ENCODE peak calls at places on chromosomes 5 and 9, in seven cellular contexts. D is esophagus muscularis mucosa, L is suprapubic skin, X is HepG2, K is endothelial cell of umbilical vein, S is transverse colon, N is HL-60. O is an unnamed sample.
A peak's percentile ranks its signal among the peaks of the same experiment; 100 is the strongest.

GRCh38 chr9:128213746-128214497 is 10.7 kb downstream of the DNM1 start:
- DNase-seq in D (no peak), L (no peak), X (no peak), K (no peak), S (no peak), N (no peak), O (no peak)

GRCh38 chr5:107254902-107255234 is 415.9 kb downstream of the EFNA5 start:
- DNase-seq in D (no peak), L (no peak), X (no peak), K (no peak), S (no peak), N (no peak), O (no peak)

GRCh38 chr5:27266184-27266583 is 227.8 kb upstream of the CDH9 start:
- DNase-seq in D (no peak), L (no peak), X (no peak), K (no peak), S (no peak), N (no peak), O (no peak)

GRCh38 chr5:171318026-171318425 is 9.0 kb downstream of the TLX3 start:
- DNase-seq in D (no peak), L (no peak), X (no peak), K (no peak), S (no peak), N (no peak), O (no peak)

GRCh38 chr9:122718038-122718437 is 5.8 kb upstream of the OR1L4 start:
- DNase-seq in D (no peak), L (no peak), X (no peak), K (no peak), S (no peak), N (no peak), O (no peak)

GRCh38 chr5:125874057-125874456 is 549.2 kb upstream of the GRAMD2B start:
- DNase-seq in D (no peak), L (no peak), X (no peak), K (peak; percentile 31), S (no peak), N (no peak), O (no peak)

GRCh38 chr9:100999914-101000540 is 28.5 kb upstream of the PLPPR1 start:
- DNase-seq in D (no peak), L (no peak), X (no peak), K (no peak), S (no peak), N (no peak), O (no peak)

GRCh38 chr9:7104625-7105024 is 346.9 kb downstream of the KDM4C start:
- DNase-seq in D (no peak), L (no peak), X (no peak), K (no peak), S (no peak), N (no peak), O (no peak)

GRCh38 chr5:66171349-66172344 is 27.5 kb downstream of the SREK1 start:
- DNase-seq in D (no peak), L (no peak), X (peak; percentile 32), K (peak; percentile 59), S (peak; percentile 11), N (peak; percentile 2), O (no peak)

GRCh38 chr5:4802044-4802443 is 338.1 kb upstream of the ADAMTS16 start:
- DNase-seq in D (no peak), L (no peak), X (no peak), K (no peak), S (no peak), N (no peak), O (no peak)

GRCh38 chr9:93139365-93140182 is 5.5 kb upstream of the NINJ1 start:
- DNase-seq in D (no peak), L (peak; percentile 75), X (no peak), K (no peak), S (no peak), N (no peak), O (no peak)

GRCh38 chr5:395156-395920 is 47.6 kb upstream of the EXOC3 start:
- DNase-seq in D (peak; percentile 75), L (peak; percentile 76), X (no peak), K (peak; percentile 73), S (no peak), N (no peak), O (peak; percentile 92)

GRCh38 chr9:18208166-18209059 is 265.5 kb upstream of the ADAMTSL1 start:
- DNase-seq in D (no peak), L (no peak), X (peak; percentile 59), K (peak; percentile 52), S (peak; percentile 81), N (peak; percentile 6), O (no peak)

GRCh38 chr9:107684224-107684623 is 194.7 kb upstream of the KLF4 start:
- DNase-seq in D (no peak), L (no peak), X (no peak), K (no peak), S (no peak), N (peak; percentile 12), O (no peak)

GRCh38 chr5:1891391-1891790 is 8.7 kb upstream of the IRX4 start:
- DNase-seq in D (no peak), L (no peak), X (no peak), K (no peak), S (no peak), N (no peak), O (no peak)

GRCh38 chr5:103808464-103809106 is 246.0 kb upstream of the NUDT12 start:
- DNase-seq in D (no peak), L (no peak), X (peak; percentile 34), K (peak; percentile 48), S (peak; percentile 11), N (no peak), O (no peak)

GRCh38 chr5:133775584-133776304 is 163.4 kb upstream of the FSTL4 start:
- DNase-seq in D (no peak), L (no peak), X (no peak), K (no peak), S (no peak), N (no peak), O (no peak)

GRCh38 chr5:147855774-147856069 is 22.8 kb upstream of the SCGB3A2 start:
- DNase-seq in D (no peak), L (no peak), X (no peak), K (no peak), S (no peak), N (no peak), O (no peak)
- TF ChIP-seq POLR2AphosphoS5 in D (no peak), L (no peak), X (no peak), K (no peak), S (no peak), N (no peak), O (no peak)

GRCh38 chr5:149417714-149418368 is 38.7 kb upstream of the IL17B start:
- DNase-seq in D (no peak), L (no peak), X (no peak), K (no peak), S (no peak), N (no peak), O (no peak)
- H3K27ac ChIP-seq in D (peak overlapping the region; percentile 98), L (peak overlapping the region; percentile 4), X (no peak overlapping the region), K (no peak overlapping the region), S (peak overlapping the region; percentile 93), N (no peak overlapping the region), O (peak overlapping the region; percentile 84)

GRCh38 chr9:114587345-114588149 is at the start of gene ATP6V1G1:
- DNase-seq in D (peak; percentile 100), L (peak; percentile 100), X (peak; percentile 97), K (peak; percentile 99), S (peak; percentile 100), N (peak; percentile 100), O (peak; percentile 98)
- TF ChIP-seq CTCF in D (peak; percentile 13), L (no peak), X (peak; percentile 46), K (no peak), S (no peak), N (no peak), O (no peak)

DNA sequence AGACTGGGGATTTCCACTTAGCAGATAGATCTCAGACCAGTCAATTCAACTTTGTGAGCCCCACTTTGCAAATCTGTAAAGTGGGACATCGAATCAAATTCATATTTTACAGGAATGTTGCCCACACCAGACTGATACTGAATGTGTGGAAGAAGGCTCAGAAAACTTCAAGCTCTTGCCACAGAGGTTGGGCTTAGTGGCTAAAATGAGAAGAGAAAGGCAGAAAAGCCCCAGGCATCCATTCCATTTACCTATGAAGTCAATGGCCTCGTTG is 1.7 kb downstream of the DUSP1 start:
- DNase-seq in D (no peak), L (no peak), X (no peak), K (no peak), S (no peak), N (no peak), O (no peak)
- TF ChIP-seq POLR2AphosphoS5 in D (no peak), L (no peak), X (no peak), K (no peak), S (no peak), N (no peak), O (no peak)

GRCh38 chr9:87533291-87533690 is 35.6 kb downstream of the DAPK1 start:
- DNase-seq in D (peak; percentile 79), L (no peak), X (no peak), K (no peak), S (no peak), N (no peak), O (no peak)
- H3K27ac ChIP-seq in D (peak overlapping the region; percentile 12), L (no peak overlapping the region), X (no peak overlapping the region), K (no peak overlapping the region), S (no peak overlapping the region), N (no peak overlapping the region), O (no peak overlapping the region)

DNA sequence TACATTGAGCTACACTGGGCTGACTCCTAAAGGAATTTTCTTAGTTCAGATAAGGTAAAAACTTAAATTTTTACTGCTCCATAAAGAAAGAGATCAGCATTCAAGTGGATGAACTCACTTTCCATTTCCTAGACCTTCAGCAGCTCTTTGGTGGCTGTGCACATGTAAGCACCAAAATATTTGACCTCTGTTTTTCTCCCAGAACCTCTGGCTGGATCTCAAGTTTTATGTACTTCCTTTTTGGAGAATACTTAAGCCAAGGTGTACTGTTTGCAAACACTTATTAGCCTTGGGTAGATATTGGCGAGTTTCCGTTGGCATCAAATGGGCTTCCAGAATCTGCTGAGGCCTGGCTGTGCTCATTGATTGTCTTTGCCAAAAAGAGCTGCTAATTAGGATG is 10.3 kb downstream of the TNC start:
- DNase-seq in D (no peak), L (no peak), X (no peak), K (no peak), S (no peak), N (no peak), O (no peak)
- TF ChIP-seq CTCF in D (no peak), L (no peak), X (no peak), K (no peak), S (no peak), N (no peak), O (no peak)

O was measured in vagina.